ENCODE peak calls at places on chromosomes 5 and 9, in nine cellular contexts. One of them, this sample, is unnamed.

GRCh38 chr5:160905285-160905684 is 53.3 kb upstream of the ATP10B start:
- DNase-seq in upper lobe of right lung: no peak
- DNase-seq in brain microvascular endothelial cell: no peak
- DNase-seq in HepG2: no peak
- DNase-seq in fibroblast of lung: no peak
- DNase-seq in BJ: no peak
- DNase-seq in transverse colon: no peak
- DNase-seq in GM06990: no peak
- DNase-seq in Calu3: no peak
- DNase-seq in this sample: no peak

GRCh38 chr9:84670801-84671153 is 1.2 kb downstream of the NTRK2 start:
- DNase-seq in brain microvascular endothelial cell: no peak
- DNase-seq in BJ: no peak
- DNase-seq in fibroblast of lung: no peak
- DNase-seq in Calu3: no peak
- DNase-seq in upper lobe of right lung: no peak
- DNase-seq in HepG2: no peak
- DNase-seq in transverse colon: no peak
- DNase-seq in GM06990: no peak
- DNase-seq in this sample: no peak

GRCh38 chr5:16837305-16837704 is 98.8 kb downstream of the MYO10 start:
- DNase-seq in fibroblast of lung: no peak
- DNase-seq in GM06990: no peak
- DNase-seq in HepG2: no peak
- DNase-seq in Calu3: no peak
- DNase-seq in transverse colon: no peak
- DNase-seq in BJ: no peak
- DNase-seq in upper lobe of right lung: no peak
- DNase-seq in brain microvascular endothelial cell: no peak
- DNase-seq in this sample: no peak

GRCh38 chr5:81122271-81122670 is 110.9 kb upstream of the CKMT2 start:
- DNase-seq in fibroblast of lung: no peak
- DNase-seq in Calu3: no peak
- DNase-seq in transverse colon: no peak
- DNase-seq in brain microvascular endothelial cell: no peak
- DNase-seq in HepG2: no peak
- DNase-seq in GM06990: no peak
- DNase-seq in upper lobe of right lung: no peak
- DNase-seq in BJ: no peak
- DNase-seq in this sample: no peak

GRCh38 chr5:37668524-37669047 is 171.3 kb downstream of the GDNF start:
- DNase-seq in BJ: peak; percentile 90
- DNase-seq in upper lobe of right lung: no peak
- DNase-seq in Calu3: peak; percentile 73
- DNase-seq in transverse colon: peak; percentile 41
- DNase-seq in brain microvascular endothelial cell: peak; percentile 99
- DNase-seq in HepG2: peak; percentile 90
- DNase-seq in fibroblast of lung: peak; percentile 94
- DNase-seq in GM06990: no peak
- DNase-seq in this sample: no peak

GRCh38 chr9:73869261-73869660 is 627.9 kb upstream of the RORB start:
- DNase-seq in BJ: no peak
- DNase-seq in fibroblast of lung: peak; percentile 0
- DNase-seq in Calu3: peak; percentile 22
- DNase-seq in GM06990: peak; percentile 6
- DNase-seq in upper lobe of right lung: no peak
- DNase-seq in brain microvascular endothelial cell: peak; percentile 53
- DNase-seq in transverse colon: peak; percentile 7
- DNase-seq in HepG2: peak; percentile 13
- DNase-seq in this sample: no peak

GRCh38 chr9:13083973-13084528 is 195.4 kb downstream of the MPDZ start:
- DNase-seq in HepG2: no peak
- DNase-seq in BJ: no peak
- DNase-seq in Calu3: no peak
- DNase-seq in GM06990: no peak
- DNase-seq in brain microvascular endothelial cell: peak; percentile 10
- DNase-seq in upper lobe of right lung: no peak
- DNase-seq in transverse colon: no peak
- DNase-seq in fibroblast of lung: peak; percentile 68
- DNase-seq in this sample: no peak

GRCh38 chr9:69645488-69645887 is 26.7 kb downstream of the APBA1 start:
- DNase-seq in HepG2: no peak
- DNase-seq in Calu3: peak; percentile 75
- DNase-seq in transverse colon: peak; percentile 56
- DNase-seq in fibroblast of lung: no peak
- DNase-seq in BJ: no peak
- DNase-seq in upper lobe of right lung: peak; percentile 85
- DNase-seq in brain microvascular endothelial cell: no peak
- DNase-seq in GM06990: no peak
- DNase-seq in this sample: no peak

GRCh38 chr5:149450199-149450598 is 71.1 kb upstream of the IL17B start:
- DNase-seq in transverse colon: peak; percentile 60
- DNase-seq in BJ: no peak
- DNase-seq in fibroblast of lung: peak; percentile 88
- DNase-seq in brain microvascular endothelial cell: peak; percentile 54
- DNase-seq in Calu3: no peak
- DNase-seq in HepG2: no peak
- DNase-seq in upper lobe of right lung: peak; percentile 69
- DNase-seq in GM06990: no peak
- DNase-seq in this sample: no peak

GRCh38 chr5:173973614-173973969 is 15.4 kb upstream of the C5orf47 start:
- DNase-seq in brain microvascular endothelial cell: no peak
- DNase-seq in upper lobe of right lung: peak; percentile 81
- DNase-seq in GM06990: no peak
- DNase-seq in fibroblast of lung: no peak
- DNase-seq in Calu3: peak; percentile 44
- DNase-seq in transverse colon: peak; percentile 31
- DNase-seq in HepG2: no peak
- DNase-seq in BJ: no peak
- DNase-seq in this sample: no peak

GRCh38 chr9:113875917-113876805 is at the start of gene ZNF618:
- DNase-seq in fibroblast of lung: peak; percentile 29
- DNase-seq in HepG2: no peak
- DNase-seq in transverse colon: peak; percentile 24
- DNase-seq in brain microvascular endothelial cell: no peak
- DNase-seq in GM06990: peak; percentile 20
- DNase-seq in BJ: no peak
- DNase-seq in upper lobe of right lung: peak; percentile 68
- DNase-seq in Calu3: peak; percentile 33
- DNase-seq in this sample: no peak

GRCh38 chr5:56212127-56212879 is 20.8 kb downstream of the ANKRD55 start:
- DNase-seq in transverse colon: no peak
- DNase-seq in Calu3: no peak
- DNase-seq in brain microvascular endothelial cell: no peak
- DNase-seq in HepG2: peak; percentile 18
- DNase-seq in BJ: no peak
- DNase-seq in fibroblast of lung: peak; percentile 30
- DNase-seq in upper lobe of right lung: no peak
- DNase-seq in GM06990: no peak
- DNase-seq in this sample: no peak

GRCh38 chr9:89362647-89363310 is 44.5 kb downstream of the SECISBP2 start:
- DNase-seq in Calu3: no peak
- DNase-seq in upper lobe of right lung: no peak
- DNase-seq in BJ: no peak
- DNase-seq in HepG2: no peak
- DNase-seq in fibroblast of lung: no peak
- DNase-seq in GM06990: no peak
- DNase-seq in brain microvascular endothelial cell: no peak
- DNase-seq in transverse colon: no peak
- DNase-seq in this sample: no peak

GRCh38 chr5:66863343-66864170 is 267.4 kb downstream of the MAST4 start:
- DNase-seq in upper lobe of right lung: no peak
- DNase-seq in brain microvascular endothelial cell: no peak
- DNase-seq in fibroblast of lung: no peak
- DNase-seq in GM06990: no peak
- DNase-seq in transverse colon: no peak
- DNase-seq in BJ: no peak
- DNase-seq in Calu3: no peak
- DNase-seq in HepG2: no peak
- DNase-seq in this sample: no peak

GRCh38 chr5:131160134-131160533 is 4.9 kb downstream of the HINT1 start:
- DNase-seq in GM06990: no peak
- DNase-seq in Calu3: no peak
- DNase-seq in HepG2: no peak
- DNase-seq in fibroblast of lung: no peak
- DNase-seq in brain microvascular endothelial cell: no peak
- DNase-seq in upper lobe of right lung: no peak
- DNase-seq in transverse colon: no peak
- DNase-seq in BJ: no peak
- DNase-seq in this sample: no peak

GRCh38 chr5:15013654-15014463 is 142.3 kb upstream of the ANKH start:
- DNase-seq in Calu3: no peak
- DNase-seq in GM06990: no peak
- DNase-seq in BJ: peak; percentile 24
- DNase-seq in upper lobe of right lung: no peak
- DNase-seq in fibroblast of lung: peak; percentile 84
- DNase-seq in HepG2: peak; percentile 75
- DNase-seq in brain microvascular endothelial cell: peak; percentile 71
- DNase-seq in transverse colon: no peak
- DNase-seq in this sample: no peak

GRCh38 chr9:73199886-73200285 is 48.2 kb downstream of the ANXA1 start:
- DNase-seq in BJ: no peak
- DNase-seq in upper lobe of right lung: no peak
- DNase-seq in transverse colon: no peak
- DNase-seq in fibroblast of lung: peak; percentile 8
- DNase-seq in brain microvascular endothelial cell: no peak
- DNase-seq in Calu3: peak; percentile 59
- DNase-seq in HepG2: peak; percentile 7
- DNase-seq in GM06990: no peak
- DNase-seq in this sample: no peak

GRCh38 chr5:139707445-139708003 is 59.4 kb downstream of the CXXC5 start:
- DNase-seq in upper lobe of right lung: no peak
- DNase-seq in HepG2: peak; percentile 68
- DNase-seq in transverse colon: no peak
- DNase-seq in GM06990: no peak
- DNase-seq in BJ: no peak
- DNase-seq in Calu3: no peak
- DNase-seq in fibroblast of lung: no peak
- DNase-seq in brain microvascular endothelial cell: no peak
- DNase-seq in this sample: no peak

GRCh38 chr5:68286612-68286912 is 71.0 kb downstream of the PIK3R1 start:
- DNase-seq in Calu3: no peak
- DNase-seq in fibroblast of lung: no peak
- DNase-seq in GM06990: no peak
- DNase-seq in BJ: no peak
- DNase-seq in upper lobe of right lung: no peak
- DNase-seq in transverse colon: no peak
- DNase-seq in brain microvascular endothelial cell: no peak
- DNase-seq in HepG2: no peak
- DNase-seq in this sample: no peak
- TF ChIP-seq CTCF in Calu3: no peak
- TF ChIP-seq CTCF in fibroblast of lung: no peak
- TF ChIP-seq CTCF in GM06990: no peak
- TF ChIP-seq CTCF in BJ: no peak
- TF ChIP-seq CTCF in upper lobe of right lung: no peak
- TF ChIP-seq CTCF in transverse colon: no peak
- TF ChIP-seq CTCF in brain microvascular endothelial cell: no peak
- TF ChIP-seq CTCF in HepG2: no peak
- TF ChIP-seq CTCF in this sample: peak; percentile 39

GRCh38 chr9:126615791-126616447 is 2.2 kb downstream of the LMX1B start:
- DNase-seq in upper lobe of right lung: no peak
- DNase-seq in BJ: no peak
- DNase-seq in transverse colon: no peak
- DNase-seq in brain microvascular endothelial cell: no peak
- DNase-seq in Calu3: no peak
- DNase-seq in HepG2: no peak
- DNase-seq in GM06990: no peak
- DNase-seq in fibroblast of lung: no peak
- DNase-seq in this sample: no peak
- TF ChIP-seq CTCF in upper lobe of right lung: no peak
- TF ChIP-seq CTCF in BJ: no peak
- TF ChIP-seq CTCF in transverse colon: no peak
- TF ChIP-seq CTCF in brain microvascular endothelial cell: peak; percentile 3
- TF ChIP-seq CTCF in Calu3: no peak
- TF ChIP-seq CTCF in HepG2: no peak
- TF ChIP-seq CTCF in GM06990: no peak
- TF ChIP-seq CTCF in fibroblast of lung: no peak
- TF ChIP-seq CTCF in this sample: no peak

GRCh38 chr9:108134501-108135128 is 645.0 kb upstream of the KLF4 start:
- DNase-seq in GM06990: no peak
- DNase-seq in upper lobe of right lung: no peak
- DNase-seq in transverse colon: no peak
- DNase-seq in brain microvascular endothelial cell: no peak
- DNase-seq in HepG2: no peak
- DNase-seq in fibroblast of lung: no peak
- DNase-seq in Calu3: no peak
- DNase-seq in BJ: no peak
- DNase-seq in this sample: no peak

GRCh38 chr9:108130896-108131295 is 641.3 kb upstream of the KLF4 start:
- DNase-seq in HepG2: no peak
- DNase-seq in BJ: no peak
- DNase-seq in GM06990: no peak
- DNase-seq in transverse colon: no peak
- DNase-seq in Calu3: no peak
- DNase-seq in brain microvascular endothelial cell: no peak
- DNase-seq in upper lobe of right lung: no peak
- DNase-seq in fibroblast of lung: no peak
- DNase-seq in this sample: no peak

GRCh38 chr9:108133101-108133500 is 643.5 kb upstream of the KLF4 start:
- DNase-seq in brain microvascular endothelial cell: no peak
- DNase-seq in GM06990: no peak
- DNase-seq in fibroblast of lung: no peak
- DNase-seq in upper lobe of right lung: no peak
- DNase-seq in HepG2: no peak
- DNase-seq in Calu3: no peak
- DNase-seq in BJ: no peak
- DNase-seq in transverse colon: no peak
- DNase-seq in this sample: no peak

GRCh38 chr9:108136646-108137045 is 647.1 kb upstream of the KLF4 start:
- DNase-seq in Calu3: no peak
- DNase-seq in BJ: no peak
- DNase-seq in GM06990: no peak
- DNase-seq in upper lobe of right lung: no peak
- DNase-seq in fibroblast of lung: peak; percentile 39
- DNase-seq in transverse colon: no peak
- DNase-seq in brain microvascular endothelial cell: no peak
- DNase-seq in HepG2: no peak
- DNase-seq in this sample: no peak

GRCh38 chr9:108133680-108134079 is 644.1 kb upstream of the KLF4 start:
- DNase-seq in Calu3: no peak
- DNase-seq in BJ: no peak
- DNase-seq in HepG2: no peak
- DNase-seq in upper lobe of right lung: no peak
- DNase-seq in fibroblast of lung: no peak
- DNase-seq in transverse colon: no peak
- DNase-seq in brain microvascular endothelial cell: no peak
- DNase-seq in GM06990: no peak
- DNase-seq in this sample: no peak
- TF ChIP-seq CTCF in Calu3: no peak
- TF ChIP-seq CTCF in BJ: no peak
- TF ChIP-seq CTCF in HepG2: no peak
- TF ChIP-seq CTCF in upper lobe of right lung: no peak
- TF ChIP-seq CTCF in fibroblast of lung: no peak
- TF ChIP-seq CTCF in transverse colon: no peak
- TF ChIP-seq CTCF in brain microvascular endothelial cell: no peak
- TF ChIP-seq CTCF in GM06990: no peak
- TF ChIP-seq CTCF in this sample: no peak

DNA sequence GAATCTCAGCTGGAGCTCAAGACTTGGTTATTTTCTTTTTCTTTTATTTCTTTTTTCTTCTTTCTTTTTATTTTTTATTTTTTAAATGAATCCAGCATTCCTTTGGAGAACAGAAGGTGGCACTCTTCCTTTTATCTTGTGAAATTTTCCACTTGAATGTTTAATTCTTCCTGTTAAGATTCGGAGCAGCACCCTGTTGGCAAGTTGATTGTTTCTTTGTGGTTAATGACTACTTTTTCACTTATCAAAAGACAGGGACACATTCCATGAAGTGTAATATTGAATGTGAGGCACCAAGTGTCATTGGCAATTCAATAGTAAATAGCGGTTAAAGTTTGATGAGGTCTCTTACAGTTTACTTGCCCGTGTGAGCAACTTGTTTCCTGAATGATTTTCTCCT is 240.5 kb upstream of the CHD1 start:
- DNase-seq in transverse colon: no peak
- DNase-seq in BJ: no peak
- DNase-seq in brain microvascular endothelial cell: no peak
- DNase-seq in HepG2: no peak
- DNase-seq in Calu3: no peak
- DNase-seq in upper lobe of right lung: no peak
- DNase-seq in GM06990: no peak
- DNase-seq in fibroblast of lung: peak; percentile 33
- DNase-seq in this sample: no peak
- TF ChIP-seq CTCF in transverse colon: peak; percentile 10
- TF ChIP-seq CTCF in BJ: peak; percentile 17
- TF ChIP-seq CTCF in brain microvascular endothelial cell: peak; percentile 20
- TF ChIP-seq CTCF in HepG2: no peak
- TF ChIP-seq CTCF in Calu3: peak; percentile 16
- TF ChIP-seq CTCF in upper lobe of right lung: peak; percentile 17
- TF ChIP-seq CTCF in GM06990: no peak
- TF ChIP-seq CTCF in fibroblast of lung: peak; percentile 38
- TF ChIP-seq CTCF in this sample: no peak